ENCODE peak calls at places on chromosomes 11 and 22, in seven cellular contexts. Z is OCI-LY7, S is PC-3, W is HCT116, H is PC-9, B is GM23248, O is SK-N-SH. F is an unnamed sample. For H3K4me1 and H3K9me2, the result is how much of the 10 kb centered on the place peaks cover.

GRCh38 chr11:58637367-58637766 is 14.9 kb downstream of the CNTF start:
- DNase-seq in S (no peak), B (no peak), W (no peak), O (no peak), H (no peak), Z (no peak), F (no peak)

GRCh38 chr22:17074648-17075002 is 10.2 kb upstream of the IL17RA start:
- DNase-seq in Z (no peak), S (no peak), O (no peak), B (peak), W (no peak), H (no peak), F (no peak)

GRCh38 chr11:66843776-66844495 is 695 bp downstream of the RCE1 start:
- DNase-seq in W (no peak), O (no peak), S (no peak), B (peak), Z (no peak), H (no peak), F (no peak)

GRCh38 chr11:78228467-78228866 is 39.7 kb downstream of the USP35 start:
- DNase-seq in S (peak), B (peak), Z (peak), W (peak), H (peak), O (peak), F (peak)

GRCh38 chr22:36335621-36336020 is 52.1 kb downstream of the MYH9 start:
- DNase-seq in Z (no peak), S (no peak), W (no peak), B (no peak), H (no peak), O (no peak), F (no peak)

GRCh38 chr22:46770726-46771125 is 8.3 kb downstream of the TBC1D22A start:
- DNase-seq in Z (peak), B (no peak), W (no peak), H (no peak), O (no peak), S (no peak), F (no peak)

GRCh38 chr11:128845334-128845780 is 21.7 kb downstream of the KCNJ1 start:
- DNase-seq in H (no peak), O (no peak), W (no peak), B (no peak), Z (peak), S (no peak), F (no peak)

GRCh38 chr11:76752321-76753175 is 30.6 kb upstream of the TSKU start:
- DNase-seq in W (no peak), Z (no peak), H (no peak), B (peak), S (no peak), O (peak), F (no peak)

GRCh38 chr22:38401336-38402084 is 53.5 kb downstream of the KCNJ4 start:
- DNase-seq in O (no peak), H (no peak), B (no peak), Z (no peak), W (no peak), S (no peak), F (no peak)

GRCh38 chr11:12749442-12749841 is 75.2 kb downstream of the TEAD1 start:
- DNase-seq in H (no peak), B (no peak), O (no peak), S (no peak), W (no peak), Z (no peak), F (no peak)

GRCh38 chr11:117856892-117857291 is 19.6 kb downstream of the FXYD6 start:
- DNase-seq in S (no peak), O (no peak), Z (no peak), H (no peak), W (no peak), B (no peak), F (no peak)

GRCh38 chr22:30701872-30702271 is 7.2 kb downstream of the OSBP2 start:
- DNase-seq in W (peak), O (no peak), Z (no peak), S (peak), H (no peak), B (peak), F (no peak)

GRCh38 chr22:45092644-45093043 is 71.1 kb upstream of the NUP50 start:
- DNase-seq in W (no peak), O (no peak), Z (no peak), B (no peak), S (no peak), H (no peak), F (no peak)

GRCh38 chr22:44999231-44999630 is 10.6 kb downstream of the PHF21B start:
- DNase-seq in O (no peak), H (no peak), B (no peak), Z (no peak), W (no peak), S (no peak), F (no peak)

GRCh38 chr22:27650985-27651384 is 150.6 kb downstream of the MN1 start:
- DNase-seq in B (no peak), O (no peak), W (no peak), Z (no peak), S (no peak), H (no peak), F (no peak)

GRCh38 chr22:42688241-42688913 is 32.3 kb downstream of the A4GALT start:
- DNase-seq in S (peak), W (no peak), B (peak), H (peak), O (peak), Z (no peak), F (no peak)

GRCh38 chr11:76266701-76267100 is 60.4 kb upstream of the WNT11 start:
- DNase-seq in W (no peak), B (no peak), H (no peak), Z (no peak), S (no peak), O (no peak), F (no peak)

GRCh38 chr22:21098099-21098671 is 52.4 kb downstream of the LRRC74B start:
- DNase-seq in B (no peak), Z (peak), S (no peak), W (peak), O (no peak), H (no peak), F (no peak)

GRCh38 chr11:78929092-78929905 is 354.6 kb upstream of the NARS2 start:
- DNase-seq in O (no peak), S (no peak), W (no peak), Z (no peak), H (no peak), B (no peak), F (no peak)

GRCh38 chr11:67283490-67283963 is 5.6 kb upstream of the ANKRD13D start:
- DNase-seq in H (no peak), S (no peak), B (no peak), Z (no peak), O (no peak), W (no peak), F (no peak)

GRCh38 chr11:116042125-116042524 is 537.9 kb upstream of the CADM1 start:
- DNase-seq in B (no peak), Z (no peak), H (no peak), W (no peak), O (no peak), S (no peak), F (no peak)

GRCh38 chr11:115201121-115201792 is 303.0 kb downstream of the CADM1 start:
- DNase-seq in Z (no peak), O (peak), B (peak), W (no peak), H (no peak), S (no peak), F (no peak)

GRCh38 chr11:93521086-93521485 is 22.1 kb downstream of the SMCO4 start:
- DNase-seq in S (peak), W (no peak), Z (peak), B (no peak), O (no peak), H (no peak), F (no peak)

GRCh38 chr11:2207212-2207611 is 35.6 kb upstream of the TH start:
- DNase-seq in O (no peak), B (no peak), Z (no peak), W (no peak), H (no peak), S (no peak), F (no peak)

GRCh38 chr11:82398300-82398815 is 335.3 kb downstream of the FAM181B start:
- DNase-seq in W (no peak), Z (no peak), H (peak), S (no peak), O (no peak), B (no peak), F (no peak)

GRCh38 chr11:110340427-110340826 is 44.0 kb upstream of the RDX start:
- DNase-seq in H (no peak), S (no peak), W (no peak), B (no peak), O (no peak), Z (no peak), F (no peak)

GRCh38 chr11:65915821-65916251 is 3.0 kb downstream of the C11orf68 start:
- DNase-seq in S (peak), H (peak), O (no peak), Z (no peak), B (peak), W (peak), F (no peak)

GRCh38 chr22:30392661-30393321 is 4.0 kb upstream of the SEC14L2 start:
- DNase-seq in Z (peak), B (peak), H (no peak), O (no peak), S (no peak), W (no peak), F (no peak)

DNA sequence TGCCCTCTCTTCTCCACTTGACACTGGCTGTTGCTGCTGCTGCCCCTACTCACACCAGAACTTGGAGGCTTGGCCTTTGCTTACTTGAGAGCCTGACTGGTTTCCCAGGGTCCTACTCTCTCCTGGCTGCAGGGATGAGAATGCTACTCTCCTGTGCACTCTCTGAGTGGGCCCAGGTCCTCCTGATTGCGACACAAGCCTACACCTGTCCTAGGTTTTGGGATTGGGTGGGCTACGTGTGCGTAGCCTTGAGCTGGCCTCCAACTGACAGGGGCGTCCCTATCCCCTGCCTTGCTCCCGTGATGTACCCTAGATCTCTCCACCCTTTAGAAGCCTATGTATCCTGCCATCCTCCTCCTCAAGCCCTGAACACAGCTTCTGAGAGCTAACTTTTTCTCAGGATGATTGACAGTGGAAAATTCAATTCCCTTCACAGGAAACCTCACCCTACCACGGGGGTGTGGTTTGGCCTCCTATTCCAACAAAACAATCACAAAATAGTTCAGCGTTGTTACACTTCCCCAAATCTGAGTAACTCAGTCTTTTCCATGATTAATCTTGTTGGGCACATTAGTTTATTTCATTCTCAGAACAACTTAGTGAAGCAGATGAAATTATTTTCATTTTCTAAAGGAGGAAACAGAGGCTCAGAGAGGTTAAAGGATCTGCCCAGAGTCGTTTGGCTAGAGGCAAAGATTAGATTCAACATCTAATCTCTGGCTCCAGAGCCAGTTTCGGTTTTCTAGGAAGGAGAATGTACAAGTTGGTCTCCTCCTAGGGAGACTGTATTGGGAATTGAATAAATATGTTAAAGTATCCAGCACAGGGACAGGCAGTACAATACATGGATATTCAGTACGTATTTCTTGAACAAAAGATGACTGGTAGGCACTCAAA is 17.6 kb upstream of the AMOTL1 start:
- DNase-seq in O (no peak), W (no peak), H (no peak), B (peak), S (peak), Z (no peak), F (no peak)
- H3K4me1 ChIP-seq in O (under half), W (under half), H (half or more), B (half or more), S (half or more), Z (under half), F (under half)

GRCh38 chr11:132895340-132895739 is 637.0 kb downstream of the OPCML start:
- DNase-seq in Z (no peak), W (no peak), B (peak), H (no peak), S (no peak), O (no peak), F (no peak)

GRCh38 chr11:132894598-132894997 is 637.7 kb downstream of the OPCML start:
- DNase-seq in W (no peak), B (no peak), S (no peak), O (no peak), H (no peak), Z (no peak), F (no peak)

GRCh38 chr11:132901638-132902610 is 630.4 kb downstream of the OPCML start:
- DNase-seq in W (no peak), S (no peak), O (no peak), H (no peak), Z (no peak), B (peak), F (no peak)

GRCh38 chr11:132904091-132904490 is 628.2 kb downstream of the OPCML start:
- DNase-seq in Z (no peak), H (no peak), W (no peak), O (no peak), S (no peak), B (no peak), F (no peak)

GRCh38 chr11:132898676-132899075 is 633.6 kb downstream of the OPCML start:
- DNase-seq in B (no peak), Z (no peak), O (no peak), H (no peak), W (no peak), S (no peak), F (no peak)
- H3K9me2 ChIP-seq in B (under half), Z (under half), O (under half), H (under half), W (under half), S (under half), F (under half)

GRCh38 chr11:112159098-112159761 is 4.7 kb downstream of the IL18 start:
- DNase-seq in W (no peak), B (no peak), Z (no peak), S (no peak), O (no peak), H (no peak), F (no peak)

GRCh38 chr11:112160452-112160851 is 3.4 kb downstream of the IL18 start:
- DNase-seq in W (no peak), O (no peak), B (peak), H (no peak), Z (no peak), S (peak), F (no peak)

GRCh38 chr11:112162761-112163669 is 879 bp downstream of the IL18 start:
- DNase-seq in B (peak), S (peak), H (peak), O (no peak), W (no peak), Z (no peak), F (no peak)

GRCh38 chr11:112163875-112164521 is at the start of gene IL18:
- DNase-seq in S (peak), W (peak), O (no peak), B (peak), Z (no peak), H (peak), F (no peak)

GRCh38 chr11:112161012-112161411 is 2.9 kb downstream of the IL18 start:
- DNase-seq in B (peak), Z (no peak), O (no peak), W (no peak), S (no peak), H (no peak), F (no peak)
- H3K4me1 ChIP-seq in B (half or more), Z (under half), O (under half), W (under half), S (half or more), H (half or more), F (under half)

DNA sequence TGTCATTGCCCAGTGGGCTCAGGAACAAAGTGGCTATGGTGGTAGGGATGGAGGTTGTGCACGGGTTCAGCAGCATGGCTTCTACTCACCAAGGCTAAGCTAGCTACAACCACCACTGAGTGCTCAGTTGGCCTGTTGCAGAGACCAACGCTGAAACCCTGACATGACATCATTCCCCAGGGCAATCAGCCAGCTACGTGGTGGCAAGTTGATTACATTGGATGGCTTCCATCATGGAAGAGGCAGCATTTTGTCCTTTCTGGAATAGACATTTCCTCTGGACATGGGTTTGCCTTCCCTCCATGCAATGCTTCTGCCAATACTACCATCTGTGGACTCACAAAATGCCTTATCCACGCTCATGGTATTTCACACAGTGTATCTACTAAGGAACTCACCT is 634.3 kb downstream of the OPCML start:
- DNase-seq in W (no peak), B (no peak), S (no peak), Z (no peak), O (no peak), H (no peak), F (no peak)
- H3K9me2 ChIP-seq in W (under half), B (under half), S (under half), Z (under half), O (under half), H (under half), F (under half)

GRCh38 chr22:40732996-40733292 is 53.7 kb downstream of the MCHR1 start:
- DNase-seq in H (no peak), W (no peak), Z (no peak), S (no peak), O (no peak), B (no peak), F (no peak)

GRCh38 chr22:40729284-40729683 is 50.0 kb downstream of the MCHR1 start:
- DNase-seq in O (no peak), H (no peak), S (no peak), B (no peak), W (no peak), Z (no peak), F (no peak)

GRCh38 chr22:40739723-40740122 is 60.4 kb downstream of the MCHR1 start:
- DNase-seq in O (no peak), S (no peak), B (no peak), W (no peak), H (no peak), Z (no peak), F (no peak)

GRCh38 chr22:40728731-40729189 is 49.5 kb downstream of the MCHR1 start:
- DNase-seq in Z (peak), O (no peak), W (no peak), H (no peak), S (no peak), B (no peak), F (no peak)

GRCh38 chr22:40733919-40734318 is 54.6 kb downstream of the MCHR1 start:
- DNase-seq in S (no peak), O (no peak), B (no peak), Z (no peak), H (no peak), W (no peak), F (no peak)
- H3K4me1 ChIP-seq in S (under half), O (under half), B (under half), Z (under half), H (under half), W (under half), F (under half)

DNA sequence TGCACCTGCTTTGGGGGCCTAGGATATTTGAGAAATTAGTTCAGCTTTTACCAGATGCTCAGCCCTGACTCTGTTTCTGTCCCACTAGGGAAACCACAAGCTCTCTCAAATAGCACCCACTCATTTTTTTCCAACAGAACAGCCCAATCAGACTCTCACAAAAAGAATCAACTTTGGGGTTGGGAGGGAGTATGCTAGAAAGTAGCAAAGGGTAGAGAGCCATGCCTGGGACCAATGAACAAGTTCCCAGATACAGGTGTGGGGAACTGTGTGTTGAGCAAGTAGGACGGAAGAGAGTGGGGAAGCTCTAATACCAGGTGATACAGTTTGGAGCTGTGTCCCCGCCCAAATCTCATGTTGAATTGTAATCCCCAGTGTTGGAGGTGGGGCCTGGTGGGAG is 41.1 kb downstream of the TRIM66 start:
- DNase-seq in S (no peak), H (no peak), W (no peak), O (no peak), Z (no peak), B (no peak), F (peak)
- H3K9me2 ChIP-seq in S (under half), H (under half), W (under half), O (under half), Z (under half), B (under half), F (under half)

GRCh38 chr11:125211191-125211953 is 46.8 kb downstream of the PKNOX2 start:
- DNase-seq in W (no peak), S (no peak), O (no peak), Z (no peak), H (no peak), B (no peak), F (no peak)

GRCh38 chr11:125215951-125216350 is 51.4 kb downstream of the PKNOX2 start:
- DNase-seq in S (no peak), W (no peak), Z (no peak), H (no peak), O (no peak), B (no peak), F (no peak)

GRCh38 chr11:125218336-125218735 is 53.8 kb downstream of the PKNOX2 start:
- DNase-seq in B (no peak), O (no peak), W (no peak), S (no peak), Z (no peak), H (no peak), F (no peak)

GRCh38 chr11:125214466-125215204 is 50.1 kb downstream of the PKNOX2 start:
- DNase-seq in W (no peak), H (no peak), Z (no peak), O (no peak), S (no peak), B (no peak), F (no peak)

GRCh38 chr11:125215205-125215565 is 50.6 kb downstream of the PKNOX2 start:
- DNase-seq in S (no peak), Z (no peak), B (no peak), H (no peak), O (no peak), W (no peak), F (no peak)
- H3K4me1 ChIP-seq in S (under half), Z (under half), B (under half), H (under half), O (under half), W (under half), F (under half)

GRCh38 chr11:31355817-31356216 is 13.7 kb downstream of the DCDC1 start:
- DNase-seq in H (no peak), O (no peak), Z (no peak), W (no peak), S (peak), B (no peak), F (no peak)

GRCh38 chr11:31366795-31367194 is 2.7 kb downstream of the DCDC1 start:
- DNase-seq in B (no peak), Z (no peak), W (no peak), H (no peak), O (no peak), S (no peak), F (no peak)

GRCh38 chr11:31361743-31362142 is 7.8 kb downstream of the DCDC1 start:
- DNase-seq in H (no peak), W (no peak), B (no peak), Z (no peak), O (no peak), S (no peak), F (no peak)
- H3K9me2 ChIP-seq in H (under half), W (under half), B (under half), Z (under half), O (under half), S (under half), F (under half)

DNA sequence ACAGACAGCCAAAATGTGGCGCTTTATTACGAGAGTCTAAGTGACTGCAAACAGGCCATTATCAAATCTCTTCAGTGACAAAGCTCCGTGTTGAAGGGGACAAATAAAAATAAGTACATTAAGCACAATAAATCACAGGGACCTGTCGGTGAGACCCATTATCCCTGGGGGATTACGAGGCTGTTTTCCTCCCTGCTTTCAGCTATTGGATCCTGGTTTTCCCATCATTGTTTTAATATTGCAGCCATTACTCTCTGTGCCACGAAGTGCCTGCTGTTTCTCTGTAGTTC is 22.7 kb downstream of the LARGE1 start:
- DNase-seq in O (no peak), Z (no peak), W (no peak), S (no peak), H (no peak), B (no peak), F (no peak)
- H3K4me1 ChIP-seq in O (under half), Z (under half), W (under half), S (under half), H (under half), B (under half), F (under half)